ENCODE peak calls at places on chromosomes 12 and 14, in seven cellular contexts. E is fibroblast of the aortic adventitia, K is WTC11, Z is AG04449, I is astrocyte of the spinal cord, F is endothelial cell, R is GM20000. D is an unnamed sample.

GRCh38 chr14:23131482-23131881 is 12.4 kb upstream of the CEBPE start:
- DNase-seq in K (no peak), Z (no peak), I (no peak), F (no peak), R (no peak), E (no peak), D (no peak)

GRCh38 chr12:56477521-56478225 is 9.3 kb downstream of the SPRYD4 start:
- DNase-seq in K (no peak), Z (no peak), E (no peak), I (no peak), F (no peak), R (no peak), D (no peak)

GRCh38 chr12:95774311-95775045 is 16.1 kb downstream of the NTN4 start:
- DNase-seq in K (no peak), I (peak), E (peak), Z (peak), R (no peak), F (no peak), D (no peak)

GRCh38 chr12:92224685-92225331 is 79.2 kb upstream of the BTG1 start:
- DNase-seq in Z (no peak), F (no peak), I (peak), R (no peak), E (peak), K (no peak), D (no peak)

GRCh38 chr12:106358410-106359241 is 1.1 kb downstream of the POLR3B start:
- DNase-seq in E (peak), K (no peak), I (no peak), R (no peak), F (no peak), Z (no peak), D (no peak)

GRCh38 chr14:75833326-75834020 is 148.3 kb downstream of the TGFB3 start:
- DNase-seq in K (no peak), E (no peak), R (no peak), F (no peak), Z (no peak), I (no peak), D (no peak)

GRCh38 chr14:30620178-30620577 is 1.9 kb upstream of the SCFD1 start:
- DNase-seq in F (no peak), Z (peak), R (peak), K (no peak), I (peak), E (peak), D (peak)

GRCh38 chr14:71645656-71646055 is 286.6 kb upstream of the RGS6 start:
- DNase-seq in R (no peak), I (no peak), K (no peak), F (no peak), Z (peak), E (peak), D (no peak)

GRCh38 chr12:100520048-100520769 is 46.5 kb downstream of the NR1H4 start:
- DNase-seq in I (no peak), Z (no peak), F (no peak), E (no peak), R (no peak), K (no peak), D (no peak)

GRCh38 chr12:110936367-110937103 is 16.2 kb upstream of the MYL2 start:
- DNase-seq in K (peak), E (no peak), R (no peak), Z (no peak), I (no peak), F (no peak), D (no peak)

GRCh38 chr12:87120440-87120839 is 864.2 kb upstream of the MGAT4C start:
- DNase-seq in R (no peak), Z (no peak), E (peak), K (no peak), F (no peak), I (no peak), D (no peak)

GRCh38 chr14:99273025-99273723 is 1.2 kb upstream of the BCL11B start:
- DNase-seq in F (peak), I (no peak), Z (no peak), E (no peak), R (peak), K (peak), D (no peak)

GRCh38 chr12:27864521-27864920 is 84.5 kb upstream of the MANSC4 start:
- DNase-seq in Z (no peak), R (no peak), E (no peak), K (no peak), I (peak), F (no peak), D (no peak)

GRCh38 chr14:81931828-81932227 is 398.2 kb upstream of the SEL1L start:
- DNase-seq in Z (no peak), I (no peak), F (no peak), K (no peak), E (no peak), R (no peak), D (no peak)

DNA sequence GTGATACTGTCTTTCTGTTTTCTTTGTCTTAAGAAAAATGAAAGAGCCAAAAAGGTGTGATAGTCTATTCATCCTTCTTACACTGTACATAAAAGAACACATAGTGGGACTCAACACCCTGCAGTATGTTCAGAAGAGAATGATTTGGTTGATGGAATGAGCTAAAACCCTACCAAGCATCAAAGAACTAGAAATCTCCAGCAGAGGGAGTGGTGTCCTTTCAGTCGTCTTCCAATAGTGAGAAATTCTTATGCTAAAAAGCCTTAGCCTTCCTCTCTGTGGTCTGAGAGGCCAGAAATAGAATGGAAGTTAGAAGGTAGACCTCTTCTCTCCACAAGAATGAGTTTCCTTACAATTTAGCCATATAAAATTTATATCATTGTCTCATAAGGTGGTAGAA is 393.4 kb upstream of the SEL1L start:
- DNase-seq in R (no peak), Z (no peak), K (no peak), I (no peak), F (no peak), E (no peak), D (no peak)
- TF ChIP-seq CTCF in R (no peak), Z (no peak), K (no peak), I (no peak), F (no peak), E (no peak), D (no peak)

GRCh38 chr12:119727600-119728436 is 59.9 kb downstream of the PRKAB1 start:
- DNase-seq in R (no peak), Z (no peak), K (no peak), F (no peak), E (peak), I (no peak), D (no peak)

GRCh38 chr12:119735079-119735478 is 67.1 kb downstream of the PRKAB1 start:
- DNase-seq in Z (no peak), K (no peak), I (no peak), E (no peak), R (no peak), F (no peak), D (no peak)

GRCh38 chr12:119728437-119728730 is 60.5 kb downstream of the PRKAB1 start:
- DNase-seq in Z (no peak), E (peak), R (no peak), I (no peak), K (no peak), F (no peak), D (no peak)

GRCh38 chr12:119729871-119730270 is 61.9 kb downstream of the PRKAB1 start:
- DNase-seq in E (no peak), K (no peak), F (no peak), Z (no peak), R (no peak), I (no peak), D (no peak)

DNA sequence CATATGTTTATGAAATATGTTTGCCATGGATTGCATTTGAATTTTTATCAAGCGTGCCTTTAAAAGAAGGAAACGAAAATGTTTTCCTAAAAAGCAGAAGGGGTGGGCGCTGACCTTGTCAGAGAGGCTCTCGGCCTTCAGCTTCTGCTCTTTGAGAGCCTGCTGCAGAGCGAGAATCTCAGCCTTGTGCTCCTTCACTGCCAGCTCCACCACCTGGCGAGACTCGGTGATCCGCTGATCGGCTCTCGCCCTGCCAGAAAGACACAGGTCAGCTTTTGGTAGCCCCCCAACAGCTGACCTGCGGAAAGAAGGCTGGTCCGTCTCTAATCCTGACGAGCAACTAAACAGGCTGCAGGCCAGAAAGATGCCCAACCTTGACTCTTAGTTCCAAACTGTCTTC is 62.4 kb downstream of the PRKAB1 start:
- DNase-seq in Z (no peak), I (no peak), F (no peak), K (no peak), R (no peak), E (no peak), D (no peak)
- TF ChIP-seq CTCF in Z (no peak), I (no peak), F (no peak), K (no peak), R (no peak), E (no peak), D (no peak)

DNA sequence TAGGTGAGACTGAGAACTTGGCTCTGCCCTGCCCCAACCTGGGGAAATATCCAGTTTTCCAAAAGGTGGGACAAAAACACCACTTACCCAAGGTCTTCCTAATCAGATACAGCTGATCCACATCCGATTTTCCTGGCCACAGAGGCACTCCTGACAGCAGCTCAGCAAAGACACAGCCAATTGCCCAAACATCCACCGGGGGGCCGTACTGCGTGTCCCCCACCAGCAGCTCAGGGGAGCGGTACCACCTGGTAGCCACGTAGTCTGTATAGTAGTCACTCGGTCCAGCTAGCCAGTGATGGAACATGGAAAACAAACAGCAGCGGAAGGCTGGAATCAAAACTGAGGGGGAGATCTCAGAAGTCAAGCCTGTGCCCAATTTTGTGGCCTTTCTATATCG is 28.8 kb downstream of the DMAC2L start:
- DNase-seq in K (peak), I (no peak), E (no peak), R (no peak), Z (no peak), F (no peak), D (no peak)
- TF ChIP-seq CTCF in K (no peak), I (peak), E (no peak), R (no peak), Z (peak), F (no peak), D (peak)

DNA sequence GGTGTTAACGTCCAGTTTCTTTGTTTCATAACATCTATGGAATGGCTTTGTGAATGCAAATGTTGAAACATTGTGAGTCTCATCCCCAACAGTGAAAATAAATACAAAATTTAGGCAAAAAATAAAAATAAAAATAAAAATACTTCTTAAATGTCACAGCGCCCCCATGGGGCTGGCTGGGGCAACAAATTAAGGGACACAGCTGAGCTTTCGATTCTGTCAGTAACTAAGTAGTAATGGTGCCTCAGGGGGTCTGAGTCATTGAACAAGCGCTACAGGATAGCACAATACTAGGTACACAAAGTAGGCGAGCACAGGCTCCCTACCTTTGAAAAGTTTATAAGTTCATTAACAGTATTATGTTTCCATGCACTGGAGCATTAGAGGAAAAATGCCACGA is 667.3 kb downstream of the DIO2 start:
- DNase-seq in F (peak), R (no peak), Z (no peak), E (peak), K (peak), I (peak), D (no peak)
- TF ChIP-seq CTCF in F (peak), R (no peak), Z (peak), E (peak), K (peak), I (peak), D (peak)

DNA sequence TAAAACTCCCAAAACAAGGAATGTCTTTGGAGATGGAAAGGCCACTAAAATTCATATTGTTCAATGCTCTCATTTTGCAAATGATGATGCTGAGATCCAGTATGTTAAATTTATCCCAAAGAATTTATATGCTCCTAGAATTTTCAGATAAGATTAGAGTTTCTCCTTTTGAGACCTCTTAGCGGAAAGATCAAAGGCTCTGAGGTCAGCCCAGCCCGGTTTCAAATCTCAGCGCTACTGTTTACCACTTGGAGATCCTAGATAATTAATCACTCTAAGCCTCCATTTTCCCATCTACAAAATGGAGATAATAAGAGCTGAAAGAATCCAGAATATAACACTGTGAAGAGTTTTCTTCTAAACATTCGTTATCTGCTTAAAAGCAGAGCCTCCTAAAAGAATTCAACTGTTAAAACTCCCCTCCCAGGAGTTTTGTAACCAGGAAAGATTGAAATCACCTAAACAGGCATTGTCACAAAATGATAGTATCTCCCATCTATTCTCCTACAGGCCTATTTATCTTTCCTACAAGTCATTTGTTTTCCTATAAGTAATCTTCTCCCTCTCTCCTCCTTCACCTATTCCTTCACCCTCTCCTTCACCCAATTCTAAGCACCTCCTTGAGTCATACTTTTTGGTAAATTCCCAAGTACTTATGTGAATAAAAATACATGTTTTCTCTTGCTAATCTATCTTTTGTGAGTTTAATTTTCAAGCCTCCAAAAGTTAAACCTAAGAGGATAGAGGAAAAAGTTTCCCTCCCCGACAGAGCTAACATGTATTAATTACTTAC is 16.7 kb downstream of the DUSP6 start:
- DNase-seq in Z (no peak), F (no peak), R (no peak), I (no peak), K (no peak), E (no peak), D (no peak)
- TF ChIP-seq CTCF in Z (no peak), F (no peak), R (no peak), I (no peak), K (no peak), E (no peak), D (no peak)

D was measured in retinal pigment epithelial cell.